ENCODE peak calls at places on chromosomes 12 and 14, in six cellular contexts. H, I, D, C, V and K are unnamed samples.

GRCh38 chr12:127987199-127987901 is 279.6 kb upstream of the TMEM132C start:
- DNase-seq in C (no peak), D (no peak), I (peak), V (no peak), H (no peak), K (no peak)

GRCh38 chr14:98695809-98696208 is 576.2 kb downstream of the BCL11B start:
- DNase-seq in C (no peak), V (no peak), H (no peak), D (peak), I (no peak), K (no peak)

GRCh38 chr14:99173086-99173485 is 98.9 kb downstream of the BCL11B start:
- DNase-seq in D (no peak), V (peak), C (no peak), I (no peak), H (no peak), K (no peak)

GRCh38 chr12:51874013-51874412 is 13.9 kb upstream of the ANKRD33 start:
- DNase-seq in I (no peak), V (peak), D (no peak), C (no peak), H (no peak), K (no peak)

GRCh38 chr12:113846883-113847282 is 119.2 kb downstream of the RBM19 start:
- DNase-seq in V (no peak), H (no peak), C (no peak), I (no peak), D (no peak), K (no peak)

GRCh38 chr12:50246159-50246865 is 37.0 kb downstream of the LIMA1 start:
- DNase-seq in D (no peak), I (peak), V (no peak), C (no peak), H (no peak), K (no peak)

GRCh38 chr14:77554207-77554606 is 55.6 kb upstream of the ISM2 start:
- DNase-seq in C (no peak), D (no peak), V (no peak), H (no peak), I (no peak), K (no peak)

GRCh38 chr12:19245656-19246055 is 116.1 kb downstream of the PLEKHA5 start:
- DNase-seq in D (no peak), V (no peak), C (no peak), H (no peak), I (peak), K (no peak)

GRCh38 chr14:34794217-34794616 is 79.8 kb upstream of the CFL2 start:
- DNase-seq in I (peak), H (no peak), V (no peak), C (no peak), D (no peak), K (no peak)

GRCh38 chr14:54785111-54785777 is 117.4 kb downstream of the GCH1 start:
- DNase-seq in D (no peak), I (no peak), V (no peak), C (no peak), H (no peak), K (no peak)

GRCh38 chr12:107027304-107028053 is 40.5 kb upstream of the MTERF2 start:
- DNase-seq in D (no peak), I (peak), C (no peak), V (no peak), H (no peak), K (no peak)

GRCh38 chr12:47223848-47224213 is 144.1 kb upstream of the AMIGO2 start:
- DNase-seq in H (peak), V (no peak), I (no peak), D (no peak), C (no peak), K (no peak)

GRCh38 chr12:109967383-109968031 is 28.7 kb downstream of the GIT2 start:
- DNase-seq in D (no peak), H (no peak), V (no peak), C (no peak), I (no peak), K (no peak)

GRCh38 chr14:104779776-104780512 is 15.6 kb downstream of the AKT1 start:
- DNase-seq in D (no peak), H (no peak), V (no peak), C (no peak), I (no peak), K (peak)

GRCh38 chr14:70789361-70789760 is 20.0 kb downstream of the MAP3K9 start:
- DNase-seq in H (no peak), D (no peak), V (no peak), I (peak), C (no peak), K (peak)

GRCh38 chr14:56176530-56176929 is 58.3 kb downstream of the PELI2 start:
- DNase-seq in V (no peak), H (no peak), I (no peak), C (no peak), D (no peak), K (no peak)

GRCh38 chr14:89227490-89227834 is 189.6 kb downstream of the FOXN3 start:
- DNase-seq in D (no peak), V (no peak), C (no peak), I (peak), H (no peak), K (no peak)

GRCh38 chr14:59481407-59482119 is 2.6 kb downstream of the L3HYPDH start:
- DNase-seq in I (peak), D (no peak), H (no peak), V (no peak), C (no peak), K (no peak)

GRCh38 chr12:95339086-95339788 is 121.6 kb downstream of the VEZT start:
- DNase-seq in D (no peak), V (no peak), C (no peak), H (no peak), I (peak), K (no peak)

GRCh38 chr12:127147724-127148123 is 1119.2 kb upstream of the TMEM132C start:
- DNase-seq in C (no peak), H (no peak), D (peak), I (no peak), V (no peak), K (no peak)

GRCh38 chr12:13039557-13039956 is 4.6 kb upstream of the FAM234B start:
- DNase-seq in I (no peak), H (no peak), D (no peak), C (no peak), V (no peak), K (no peak)

GRCh38 chr12:132825861-132826260 is 2.8 kb downstream of the GOLGA3 start:
- DNase-seq in H (no peak), D (no peak), V (no peak), I (no peak), C (no peak), K (no peak)

GRCh38 chr12:50620050-50620974 is 115.5 kb downstream of the DIP2B start:
- DNase-seq in V (no peak), D (no peak), H (no peak), C (no peak), I (peak), K (no peak)

GRCh38 chr12:118651487-118651886 is 275.1 kb downstream of the SUDS3 start:
- DNase-seq in H (no peak), C (no peak), I (no peak), D (no peak), V (no peak), K (no peak)

GRCh38 chr12:102317155-102317554 is 119.5 kb upstream of the PMCH start:
- DNase-seq in I (no peak), H (no peak), V (no peak), C (no peak), D (no peak), K (no peak)

GRCh38 chr12:117321572-117321971 is 39.9 kb downstream of the NOS1 start:
- DNase-seq in H (no peak), C (no peak), I (peak), D (no peak), V (no peak), K (no peak)

GRCh38 chr14:52227559-52228222 is 39.8 kb upstream of the PTGDR start:
- DNase-seq in I (no peak), H (no peak), D (no peak), V (no peak), C (no peak), K (no peak)
- H3K27ac ChIP-seq in I (no peak), H (no peak), D (no peak), V (no peak), C (no peak), K (no peak)

GRCh38 chr12:119729871-119730270 is 61.9 kb downstream of the PRKAB1 start:
- DNase-seq in V (no peak), C (no peak), I (no peak), D (no peak), H (no peak), K (no peak)

GRCh38 chr12:119721306-119721705 is 53.4 kb downstream of the PRKAB1 start:
- DNase-seq in V (no peak), H (no peak), C (no peak), I (no peak), D (no peak), K (no peak)

GRCh38 chr12:119727600-119728436 is 59.9 kb downstream of the PRKAB1 start:
- DNase-seq in V (no peak), C (no peak), D (no peak), I (no peak), H (no peak), K (no peak)

GRCh38 chr12:119728437-119728730 is 60.5 kb downstream of the PRKAB1 start:
- DNase-seq in C (no peak), H (no peak), V (no peak), I (no peak), D (no peak), K (no peak)

GRCh38 chr12:119725523-119725922 is 57.6 kb downstream of the PRKAB1 start:
- DNase-seq in I (no peak), V (no peak), H (no peak), D (no peak), C (no peak), K (no peak)
- H3K27ac ChIP-seq in I (no peak), V (no peak), H (no peak), D (no peak), C (no peak), K (no peak)

DNA sequence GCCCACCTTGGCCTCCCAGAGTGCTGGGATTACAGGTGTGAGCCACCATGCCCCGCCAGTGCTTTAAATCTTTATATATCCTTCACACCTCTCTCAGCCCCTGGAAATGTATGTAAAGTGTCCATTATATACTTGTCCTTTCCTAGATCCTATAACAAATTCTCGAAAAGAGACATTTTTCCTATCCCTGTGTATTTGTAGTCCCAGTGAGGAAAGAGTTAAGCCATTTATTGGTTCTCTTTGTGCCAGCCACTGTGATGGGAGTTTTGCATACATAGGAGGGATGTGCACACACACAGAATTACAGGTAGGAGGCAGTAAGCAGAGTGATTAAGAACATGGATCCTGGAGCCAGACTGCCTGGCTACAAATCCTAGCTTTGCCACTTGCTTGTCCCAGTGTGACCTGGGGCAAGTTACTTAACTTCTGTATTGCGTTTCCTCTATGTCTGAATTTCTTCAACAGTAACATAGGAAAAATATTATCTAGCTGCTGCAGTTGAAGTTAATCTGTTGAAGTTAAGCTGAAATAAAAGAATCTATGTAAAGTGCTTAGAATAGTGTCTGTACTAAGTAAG is 2.1 kb upstream of the RABGGTA start:
- DNase-seq in I (peak), V (peak), H (no peak), C (no peak), D (no peak), K (peak)
- H3K27ac ChIP-seq in I (no peak), V (no peak), H (no peak), C (no peak), D (no peak), K (peak)

DNA sequence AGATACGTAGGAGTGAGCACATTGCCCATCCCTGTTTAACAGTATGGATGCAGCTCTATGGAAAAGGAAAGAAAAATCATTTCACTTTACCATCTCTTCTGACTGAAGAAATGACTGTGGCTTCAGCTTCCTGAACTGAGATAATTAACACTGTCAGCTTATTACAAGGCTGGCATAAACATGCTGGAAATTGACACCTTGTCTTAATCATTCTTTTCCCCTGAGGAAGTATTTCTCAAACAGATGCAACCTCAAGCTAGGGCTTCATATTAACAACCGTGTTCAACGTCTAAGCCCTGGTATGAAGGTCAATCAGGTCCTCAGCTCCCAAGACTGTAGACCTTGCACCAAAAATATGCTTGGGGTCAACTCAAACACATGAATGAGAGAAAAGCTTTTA is 25.0 kb downstream of the RERG start:
- DNase-seq in V (no peak), D (no peak), I (no peak), C (no peak), H (no peak), K (no peak)
- H3K27ac ChIP-seq in V (no peak), D (no peak), I (no peak), C (no peak), H (no peak), K (peak)

GRCh38 chr14:68666899-68667298 is 126.0 kb downstream of the ZFP36L1 start:
- DNase-seq in D (no peak), C (no peak), H (no peak), I (no peak), V (no peak), K (no peak)
- H3K27ac ChIP-seq in D (peak), C (no peak), H (peak), I (peak), V (no peak), K (peak)

GRCh38 chr12:30810918-30811317 is 56.2 kb upstream of the CAPRIN2 start:
- DNase-seq in H (no peak), C (no peak), I (no peak), D (peak), V (no peak), K (no peak)
- H3K27ac ChIP-seq in H (no peak), C (no peak), I (no peak), D (no peak), V (no peak), K (no peak)

GRCh38 chr12:6084261-6084968 is 40.1 kb downstream of the VWF start:
- DNase-seq in I (peak), C (no peak), V (no peak), H (no peak), D (no peak), K (peak)

GRCh38 chr12:6083606-6084005 is 40.9 kb downstream of the VWF start:
- DNase-seq in V (no peak), D (no peak), I (no peak), C (no peak), H (no peak), K (no peak)

GRCh38 chr12:6086316-6086715 is 38.2 kb downstream of the VWF start:
- DNase-seq in C (no peak), D (no peak), V (no peak), H (no peak), I (no peak), K (peak)

GRCh38 chr12:6084969-6085450 is 39.5 kb downstream of the VWF start:
- DNase-seq in I (no peak), D (no peak), H (no peak), C (no peak), V (no peak), K (no peak)

DNA sequence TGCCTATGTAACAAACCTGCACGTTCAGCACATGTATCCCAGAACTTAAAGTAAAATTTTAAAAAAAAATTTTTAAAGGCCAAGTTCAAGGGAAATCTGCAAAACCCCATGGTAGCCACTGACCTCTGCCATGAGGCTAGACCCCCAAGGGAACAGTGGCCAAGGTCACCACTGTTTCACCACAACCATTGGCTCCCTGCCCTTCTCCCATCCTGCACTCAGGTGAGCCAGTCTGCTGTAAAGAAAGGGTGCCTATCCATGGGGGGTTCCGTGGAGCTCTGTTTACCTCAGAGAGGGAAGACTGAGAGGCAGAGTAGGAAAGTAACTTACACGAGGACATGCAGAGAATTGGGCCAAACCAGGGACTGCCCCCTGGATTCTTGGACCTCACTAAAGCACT is 38.6 kb downstream of the VWF start:
- DNase-seq in C (no peak), V (no peak), H (no peak), I (no peak), D (no peak), K (peak)
- H3K27ac ChIP-seq in C (no peak), V (no peak), H (no peak), I (no peak), D (no peak), K (peak)

GRCh38 chr12:108648371-108648770 is 14.7 kb upstream of the SELPLG start:
- DNase-seq in C (no peak), D (no peak), I (no peak), V (no peak), H (no peak), K (no peak)

GRCh38 chr12:108650083-108650482 is 16.4 kb upstream of the SELPLG start:
- DNase-seq in I (no peak), D (no peak), H (no peak), V (no peak), C (no peak), K (no peak)

GRCh38 chr12:108647936-108648287 is 14.2 kb upstream of the SELPLG start:
- DNase-seq in C (no peak), I (no peak), D (no peak), V (no peak), H (no peak), K (no peak)

GRCh38 chr12:108649668-108650067 is 16.0 kb upstream of the SELPLG start:
- DNase-seq in V (no peak), H (no peak), I (peak), D (no peak), C (no peak), K (no peak)

GRCh38 chr12:108649126-108649525 is 15.4 kb upstream of the SELPLG start:
- DNase-seq in V (no peak), H (no peak), C (no peak), I (peak), D (no peak), K (no peak)
- H3K27ac ChIP-seq in V (no peak), H (peak), C (no peak), I (peak), D (peak), K (no peak)